ENCODE peak calls at places on chromosomes 11 and 22, in four cellular contexts. H is pancreas, E is neural progenitor cell, X is tibial artery. J is an unnamed sample.

GRCh38 chr11:97332271-97332670 is 942.5 kb downstream of the JRKL start:
- DNase-seq in H (no peak), E (peak), X (no peak), J (no peak)

GRCh38 chr22:49136041-49136815 is 691.4 kb downstream of the BRD1 start:
- DNase-seq in H (no peak), E (no peak), X (no peak), J (no peak)

GRCh38 chr22:32389685-32390084 is 22.4 kb downstream of the RTCB start:
- DNase-seq in H (no peak), E (peak), X (no peak), J (no peak)

GRCh38 chr11:70019576-70020011 is 58.5 kb upstream of the ANO1 start:
- DNase-seq in H (no peak), E (no peak), X (no peak), J (no peak)

GRCh38 chr22:36397081-36397766 is 9.5 kb upstream of the MYH9 start:
- DNase-seq in H (no peak), E (no peak), X (no peak), J (no peak)

GRCh38 chr11:40037005-40037404 is 1422.4 kb downstream of the LRRC4C start:
- DNase-seq in H (no peak), E (no peak), X (no peak), J (no peak)

GRCh38 chr11:133576351-133576750 is 44.0 kb upstream of the OPCML start:
- DNase-seq in H (no peak), E (peak), X (no peak), J (no peak)

GRCh38 chr22:40006641-40007040 is 11.9 kb downstream of the FAM83F start:
- DNase-seq in H (no peak), E (no peak), X (no peak), J (no peak)

GRCh38 chr11:120172054-120172881 is 34.4 kb upstream of the TRIM29 start:
- DNase-seq in H (peak), E (peak), X (peak), J (no peak)

GRCh38 chr22:29610780-29611179 is 7.3 kb downstream of the NF2 start:
- DNase-seq in H (no peak), E (no peak), X (no peak), J (no peak)

GRCh38 chr22:29607426-29607825 is 4.0 kb downstream of the NF2 start:
- DNase-seq in H (no peak), E (no peak), X (no peak), J (no peak)

GRCh38 chr22:29606320-29606719 is 2.9 kb downstream of the NF2 start:
- DNase-seq in H (no peak), E (no peak), X (no peak), J (no peak)

GRCh38 chr22:29605236-29605850 is 1.9 kb downstream of the NF2 start:
- DNase-seq in H (no peak), E (no peak), X (no peak), J (no peak)

GRCh38 chr22:29609139-29609538 is 5.7 kb downstream of the NF2 start:
- DNase-seq in H (no peak), E (peak), X (no peak), J (no peak)
- TF ChIP-seq CTCF in H (no peak), E (peak), X (no peak), J (no peak)

GRCh38 chr11:72243567-72244316 is at the start of gene PHOX2A:
- DNase-seq in H (no peak), E (peak), X (no peak), J (no peak)

GRCh38 chr11:72242141-72242540 is 1.8 kb downstream of the PHOX2A start:
- DNase-seq in H (no peak), E (no peak), X (no peak), J (no peak)

GRCh38 chr11:72241290-72241781 is 2.6 kb downstream of the PHOX2A start:
- DNase-seq in H (no peak), E (peak), X (no peak), J (no peak)

GRCh38 chr11:72244317-72245231 is 598 bp upstream of the PHOX2A start:
- DNase-seq in H (no peak), E (peak), X (no peak), J (no peak)

GRCh38 chr11:72243173-72243566 is 806 bp downstream of the PHOX2A start:
- DNase-seq in H (no peak), E (no peak), X (no peak), J (no peak)
- H3K4me3 ChIP-seq in H (no peak), E (no peak), X (no peak), J (no peak)

GRCh38 chr11:104333977-104334376 is 170.0 kb upstream of the PDGFD start:
- DNase-seq in H (no peak), E (no peak), X (no peak), J (no peak)
- TF ChIP-seq CTCF in H (no peak), E (peak), X (no peak), J (peak)

DNA sequence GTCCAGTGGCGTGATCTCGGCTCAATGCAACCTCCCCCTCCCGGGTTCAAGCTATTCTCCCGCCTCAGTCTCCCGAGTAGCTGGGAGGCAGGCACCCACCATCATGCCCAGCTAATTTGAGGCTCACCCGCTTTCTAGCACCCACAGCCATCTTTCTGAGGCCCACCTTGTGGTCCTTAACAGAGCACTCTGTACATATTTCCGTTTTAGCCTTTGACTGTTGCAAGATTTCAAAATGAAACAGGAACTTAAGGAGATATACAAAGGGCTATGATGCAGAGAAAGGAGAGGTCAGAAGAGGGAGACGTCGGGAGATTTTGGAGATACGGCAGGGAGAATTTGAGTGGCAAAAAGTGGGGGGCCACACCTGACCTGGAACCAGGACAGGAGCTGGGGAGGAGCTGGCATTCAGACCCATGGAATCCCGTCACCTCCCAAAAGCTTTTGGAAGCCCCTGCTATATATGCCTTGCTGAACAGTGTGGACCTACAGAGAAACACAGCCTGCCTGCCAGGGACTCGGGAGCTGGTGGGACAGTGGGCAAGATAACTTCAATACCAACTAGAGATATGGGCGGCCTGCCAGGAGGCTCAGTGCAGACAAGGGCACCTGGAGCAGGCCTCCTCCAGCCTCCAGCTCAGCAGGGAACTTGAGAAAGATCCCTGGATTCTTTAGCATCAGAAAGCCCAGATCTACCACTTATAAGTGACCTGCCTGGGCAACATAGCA is 8.0 kb upstream of the CLCF1 start:
- DNase-seq in H (no peak), E (no peak), X (no peak), J (no peak)
- H3K4me3 ChIP-seq in H (no peak), E (no peak), X (no peak), J (no peak)

GRCh38 chr11:29333993-29334780 is 682.6 kb downstream of the KCNA4 start:
- DNase-seq in H (no peak), E (peak), X (no peak), J (no peak)
- TF ChIP-seq CTCF in H (no peak), E (peak), X (peak), J (peak)

DNA sequence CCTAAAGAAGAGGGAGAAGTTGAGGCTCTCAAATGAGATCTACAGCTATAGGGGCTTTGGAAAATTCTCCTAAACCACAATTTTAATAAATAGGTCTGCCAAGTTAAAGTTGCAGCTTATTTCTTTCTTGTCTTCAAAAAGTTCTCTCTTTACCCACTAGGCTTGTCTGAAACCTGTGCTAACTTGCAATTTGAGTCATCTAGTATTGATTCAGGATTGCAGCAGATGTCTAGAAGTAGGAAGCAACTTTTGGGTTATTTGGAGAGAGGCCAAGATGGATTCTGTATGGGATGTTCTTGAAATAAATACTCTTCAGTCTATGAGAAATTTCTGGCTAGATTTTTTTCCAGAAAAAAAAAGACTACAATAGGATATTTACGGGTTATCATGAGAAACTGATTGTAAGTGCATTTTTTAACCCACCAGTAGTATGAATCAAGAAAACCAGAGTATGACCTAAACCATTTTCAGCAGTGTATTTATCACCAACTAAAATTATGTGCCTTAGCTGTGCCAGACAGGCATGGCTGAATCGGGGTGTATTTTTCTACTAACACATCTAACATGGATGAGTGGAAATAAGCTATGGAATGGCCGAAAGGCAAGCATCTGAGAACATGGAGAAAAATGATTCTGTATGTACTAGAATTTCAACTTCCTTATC is 4.9 kb upstream of the RAB38 start:
- DNase-seq in H (no peak), E (no peak), X (no peak), J (no peak)
- H3K4me3 ChIP-seq in H (no peak), E (no peak), X (no peak), J (no peak)